ENCODE peak calls at places on chromosomes 12 and 14, in four cellular contexts. J, B, X and Q are unnamed samples. For H3K36me3, the result is how much of the 10 kb centered on the place peaks cover.

GRCh38 chr14:104102282-104102914 is 16.9 kb downstream of the ASPG start:
- DNase-seq in X (no peak), J (no peak), B (no peak), Q (no peak)

GRCh38 chr12:6306599-6307220 is 3.8 kb upstream of the PLEKHG6 start:
- DNase-seq in J (no peak), X (no peak), B (no peak), Q (peak)

GRCh38 chr12:24560867-24561266 is 388.0 kb downstream of the BCAT1 start:
- DNase-seq in B (no peak), J (no peak), X (no peak), Q (no peak)

GRCh38 chr12:110933326-110933974 is 13.1 kb upstream of the MYL2 start:
- DNase-seq in J (no peak), X (no peak), B (no peak), Q (no peak)

GRCh38 chr14:93301821-93302447 is 30.9 kb downstream of the BTBD7 start:
- DNase-seq in X (no peak), B (peak), J (no peak), Q (peak)

GRCh38 chr12:24996102-24996797 is 47.3 kb upstream of the BCAT1 start:
- DNase-seq in B (no peak), X (no peak), J (no peak), Q (no peak)

GRCh38 chr12:4217091-4217490 is 56.5 kb upstream of the CCND2 start:
- DNase-seq in X (no peak), J (no peak), B (no peak), Q (no peak)

GRCh38 chr14:60856113-60856512 is 121.6 kb downstream of the MNAT1 start:
- DNase-seq in J (no peak), X (no peak), B (no peak), Q (no peak)

GRCh38 chr12:126998747-126999285 is 1268.2 kb upstream of the TMEM132C start:
- DNase-seq in J (no peak), X (no peak), B (peak), Q (no peak)

GRCh38 chr12:123949118-123949774 is 23.4 kb downstream of the CCDC92 start:
- DNase-seq in J (no peak), B (peak), X (no peak), Q (no peak)

GRCh38 chr12:128813392-128813791 is 10.4 kb downstream of the SLC15A4 start:
- DNase-seq in X (no peak), J (peak), B (no peak), Q (no peak)

GRCh38 chr12:49130151-49131050 is 794 bp downstream of the TUBA1B start:
- DNase-seq in J (peak), B (peak), X (peak), Q (peak)

GRCh38 chr12:108823804-108824203 is 33.6 kb downstream of the SSH1 start:
- DNase-seq in X (no peak), B (no peak), J (no peak), Q (no peak)

GRCh38 chr12:108820700-108821406 is 36.5 kb downstream of the SSH1 start:
- DNase-seq in X (no peak), J (no peak), B (no peak), Q (no peak)

GRCh38 chr12:108819920-108820699 is 37.3 kb downstream of the SSH1 start:
- DNase-seq in J (no peak), B (no peak), X (no peak), Q (no peak)

GRCh38 chr12:108822458-108823205 is 34.8 kb downstream of the SSH1 start:
- DNase-seq in J (no peak), X (no peak), B (no peak), Q (peak)

DNA sequence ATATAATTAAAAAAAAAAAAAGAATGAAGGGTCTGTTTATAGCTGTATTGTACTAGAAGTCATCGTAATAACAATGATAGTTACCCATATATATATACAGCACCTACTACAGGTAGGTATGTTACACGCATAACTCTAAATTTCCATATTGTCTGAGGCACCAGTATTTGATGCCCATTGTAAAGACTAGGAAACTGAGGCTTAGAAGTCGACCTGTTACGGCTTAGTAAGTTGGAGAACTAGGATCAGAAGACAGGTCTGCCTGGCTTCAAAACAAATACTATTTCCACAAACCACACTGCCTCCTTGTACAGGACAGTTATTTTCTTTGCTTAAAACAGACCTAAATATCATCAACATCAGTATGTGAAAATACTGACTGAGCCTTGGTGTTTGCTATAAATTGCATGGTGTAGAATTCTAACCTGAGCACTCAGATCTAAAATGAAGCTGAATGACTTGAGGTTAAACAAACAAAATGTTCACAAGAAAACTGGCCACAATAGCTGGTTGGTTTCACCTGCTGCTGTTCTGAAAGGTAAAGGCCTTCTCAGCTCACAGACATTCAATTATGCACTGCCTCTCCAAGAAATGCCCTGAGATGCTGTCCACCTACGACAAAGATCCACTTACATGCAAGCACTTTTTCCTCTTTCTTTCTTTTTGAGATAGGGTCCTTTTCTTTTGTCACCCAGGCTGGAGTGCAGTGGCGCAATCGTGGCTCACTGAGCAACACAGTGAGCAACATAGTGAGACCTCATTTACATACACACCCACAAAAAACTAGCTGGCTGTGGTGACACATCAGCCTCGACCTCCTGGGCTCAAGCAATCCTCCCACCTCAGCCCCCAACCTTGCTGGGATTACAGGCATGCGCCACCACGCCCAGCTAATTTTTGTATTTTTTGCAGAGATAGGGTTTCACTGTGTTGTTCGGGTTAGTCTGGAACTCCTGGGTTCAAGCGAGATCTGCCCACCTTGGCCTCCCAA is 35.7 kb downstream of the SSH1 start:
- DNase-seq in J (no peak), X (no peak), B (no peak), Q (peak)
- H3K36me3 ChIP-seq in J (under half), X (under half), B (under half), Q (under half)

GRCh38 chr12:119157528-119157927 is 21.2 kb upstream of the HSPB8 start:
- DNase-seq in X (no peak), B (no peak), J (no peak), Q (no peak)

GRCh38 chr12:119156401-119156800 is 22.3 kb upstream of the HSPB8 start:
- DNase-seq in X (no peak), J (no peak), B (no peak), Q (no peak)

GRCh38 chr12:119153477-119154434 is 25.0 kb upstream of the HSPB8 start:
- DNase-seq in X (no peak), J (peak), B (peak), Q (no peak)

GRCh38 chr12:119151445-119151844 is 27.3 kb upstream of the HSPB8 start:
- DNase-seq in X (no peak), B (no peak), J (no peak), Q (no peak)

GRCh38 chr12:119154435-119154818 is 24.3 kb upstream of the HSPB8 start:
- DNase-seq in X (no peak), J (no peak), B (peak), Q (no peak)
- H3K4me3 ChIP-seq in X (no peak), J (no peak), B (no peak), Q (no peak)

GRCh38 chr14:102954081-102954789 is 31.8 kb downstream of the AMN start:
- DNase-seq in X (no peak), B (no peak), J (no peak), Q (no peak)
- H3K36me3 ChIP-seq in X (under half), B (under half), J (half or more), Q (half or more)

GRCh38 chr14:35835208-35835982 is 9.3 kb downstream of the BRMS1L start:
- DNase-seq in B (no peak), J (no peak), X (no peak), Q (no peak)
- H3K4me3 ChIP-seq in B (no peak), J (no peak), X (no peak), Q (no peak)

GRCh38 chr12:109261087-109261486 is 48.0 kb downstream of the FOXN4 start:
- DNase-seq in J (no peak), B (no peak), X (no peak), Q (no peak)
- H3K36me3 ChIP-seq in J (half or more), B (under half), X (under half), Q (under half)

GRCh38 chr14:20782280-20782890 is 1.3 kb downstream of the RNASE6 start:
- DNase-seq in J (no peak), X (no peak), B (peak), Q (no peak)
- H3K4me3 ChIP-seq in J (no peak), X (no peak), B (no peak), Q (no peak)

GRCh38 chr12:39205969-39206368 is 237.0 kb downstream of the KIF21A start:
- DNase-seq in B (no peak), J (no peak), X (no peak), Q (no peak)
- H3K36me3 ChIP-seq in B (under half), J (under half), X (under half), Q (under half)